ENCODE peak calls at places on chromosomes 6 and 20, in six cellular contexts. G, Q, W, I, L and S are unnamed samples. For H3K4me1, the result is how much of the 10 kb centered on the place peaks cover.

GRCh38 chr20:5000263-5001173 is 792 bp downstream of the SLC23A2 start:
- DNase-seq in G (peak), Q (peak), W (peak), I (peak), L (peak), S (peak)

GRCh38 chr6:90131614-90132423 is 164.8 kb downstream of the BACH2 start:
- DNase-seq in G (no peak), Q (no peak), W (no peak), I (peak), L (no peak), S (peak)

GRCh38 chr20:1813101-1813529 is 82.1 kb upstream of the SIRPA start:
- DNase-seq in G (no peak), Q (peak), W (peak), I (no peak), L (no peak), S (peak)

GRCh38 chr6:135251416-135251815 is 70.3 kb downstream of the MYB start:
- DNase-seq in G (peak), Q (no peak), W (no peak), I (no peak), L (no peak), S (no peak)

GRCh38 chr6:10613077-10613476 is 81.3 kb downstream of the C6orf52 start:
- DNase-seq in G (no peak), Q (no peak), W (no peak), I (no peak), L (no peak), S (no peak)

GRCh38 chr20:45857836-45858250 is 429 bp downstream of the ZSWIM3 start:
- DNase-seq in G (peak), Q (no peak), W (no peak), I (no peak), L (no peak), S (no peak)

GRCh38 chr20:59972037-59972801 is 14.0 kb downstream of the CDH26 start:
- DNase-seq in G (no peak), Q (no peak), W (no peak), I (no peak), L (no peak), S (no peak)

GRCh38 chr6:147204843-147205311 is 660 bp downstream of the STXBP5 start:
- DNase-seq in G (no peak), Q (no peak), W (no peak), I (no peak), L (no peak), S (no peak)

GRCh38 chr20:35271073-35271882 is 6.6 kb downstream of the MMP24OS start:
- DNase-seq in G (no peak), Q (no peak), W (no peak), I (no peak), L (no peak), S (no peak)

GRCh38 chr6:151021878-151022277 is 156.4 kb downstream of the MTHFD1L start:
- DNase-seq in G (no peak), Q (no peak), W (no peak), I (peak), L (no peak), S (no peak)

GRCh38 chr6:117482240-117483003 is at the start of gene DCBLD1:
- DNase-seq in G (peak), Q (peak), W (peak), I (peak), L (peak), S (peak)

GRCh38 chr6:155645328-155645727 is 189.7 kb upstream of the NOX3 start:
- DNase-seq in G (no peak), Q (no peak), W (no peak), I (no peak), L (no peak), S (no peak)

GRCh38 chr6:132713355-132714134 is at the start of gene VNN1:
- DNase-seq in G (no peak), Q (no peak), W (peak), I (no peak), L (no peak), S (no peak)

GRCh38 chr6:37366910-37367309 is 13.1 kb downstream of the RNF8 start:
- DNase-seq in G (no peak), Q (no peak), W (no peak), I (no peak), L (no peak), S (no peak)

GRCh38 chr6:14706378-14706929 is 539.4 kb upstream of the JARID2 start:
- DNase-seq in G (no peak), Q (peak), W (no peak), I (no peak), L (no peak), S (peak)

GRCh38 chr6:111713196-111713705 is 107.6 kb upstream of the TRAF3IP2 start:
- DNase-seq in G (no peak), Q (no peak), W (no peak), I (no peak), L (no peak), S (no peak)

GRCh38 chr6:12577124-12577845 is 139.3 kb upstream of the PHACTR1 start:
- DNase-seq in G (no peak), Q (no peak), W (no peak), I (no peak), L (no peak), S (no peak)

GRCh38 chr20:46951840-46952497 is 57.3 kb downstream of the EYA2 start:
- DNase-seq in G (peak), Q (no peak), W (no peak), I (no peak), L (no peak), S (no peak)

GRCh38 chr20:12605751-12606150 is 403.0 kb upstream of the SPTLC3 start:
- DNase-seq in G (no peak), Q (no peak), W (no peak), I (no peak), L (no peak), S (no peak)

GRCh38 chr20:35669221-35669620 is 4.5 kb upstream of the CPNE1 start:
- DNase-seq in G (no peak), Q (no peak), W (no peak), I (no peak), L (no peak), S (no peak)

GRCh38 chr6:150586850-150587359 is 12.8 kb upstream of the PLEKHG1 start:
- DNase-seq in G (no peak), Q (no peak), W (no peak), I (no peak), L (no peak), S (no peak)

GRCh38 chr6:111230351-111231077 is 143.2 kb downstream of the SLC16A10 start:
- DNase-seq in G (no peak), Q (no peak), W (no peak), I (no peak), L (no peak), S (no peak)

GRCh38 chr6:46325561-46326525 is 155.1 kb upstream of the ENPP5 start:
- DNase-seq in G (peak), Q (no peak), W (no peak), I (no peak), L (no peak), S (no peak)

GRCh38 chr20:6689339-6689973 is 78.0 kb upstream of the BMP2 start:
- DNase-seq in G (no peak), Q (no peak), W (no peak), I (no peak), L (no peak), S (no peak)

GRCh38 chr20:54606384-54606783 is 131.0 kb downstream of the DOK5 start:
- DNase-seq in G (no peak), Q (no peak), W (no peak), I (no peak), L (no peak), S (no peak)

GRCh38 chr6:3450888-3451287 is 6.0 kb downstream of the SLC22A23 start:
- DNase-seq in G (no peak), Q (no peak), W (no peak), I (no peak), L (no peak), S (no peak)

GRCh38 chr6:90000864-90001731 is 106.8 kb downstream of the GJA10 start:
- DNase-seq in G (no peak), Q (no peak), W (no peak), I (no peak), L (no peak), S (no peak)

GRCh38 chr20:52405417-52405816 is 213.8 kb upstream of the ZFP64 start:
- DNase-seq in G (no peak), Q (no peak), W (no peak), I (no peak), L (no peak), S (no peak)

GRCh38 chr20:49276895-49277785 is 717 bp downstream of the ZNFX1 start:
- DNase-seq in G (peak), Q (peak), W (peak), I (peak), L (peak), S (no peak)

GRCh38 chr20:62605996-62606395 is 36.3 kb upstream of the SLCO4A1 start:
- DNase-seq in G (no peak), Q (no peak), W (no peak), I (peak), L (no peak), S (no peak)

GRCh38 chr6:167141667-167142432 is 15.9 kb downstream of the GPR31 start:
- DNase-seq in G (peak), Q (peak), W (peak), I (peak), L (peak), S (no peak)

GRCh38 chr6:20877008-20877937 is 343.0 kb downstream of the CDKAL1 start:
- DNase-seq in G (no peak), Q (peak), W (peak), I (peak), L (no peak), S (peak)

GRCh38 chr20:59611286-59611685 is 6.9 kb downstream of the PHACTR3 start:
- DNase-seq in G (no peak), Q (peak), W (no peak), I (no peak), L (no peak), S (no peak)

DNA sequence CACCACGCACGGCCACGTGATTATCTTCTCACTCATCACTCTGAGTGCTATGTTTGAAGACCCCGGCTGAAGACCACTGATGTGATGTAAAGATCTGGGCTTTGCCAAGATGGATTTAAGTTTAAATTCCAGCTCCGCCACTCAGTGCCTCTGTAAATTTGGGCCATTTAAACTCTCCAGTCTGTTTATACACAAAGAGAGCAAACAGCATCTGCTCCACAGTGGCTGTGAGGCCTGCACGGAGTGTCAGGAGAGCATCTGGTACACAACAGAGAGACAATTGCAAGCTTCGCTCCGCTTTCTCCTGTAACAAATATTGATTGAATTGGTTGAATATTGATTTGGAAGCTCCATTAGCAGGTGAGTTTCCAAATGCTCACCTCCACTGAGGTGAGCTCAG is 80.5 kb upstream of the FRMD1 start:
- DNase-seq in G (no peak), Q (no peak), W (no peak), I (no peak), L (no peak), S (no peak)
- H3K4me1 ChIP-seq in G (under half), Q (under half), W (under half), I (under half), L (under half), S (under half)

DNA sequence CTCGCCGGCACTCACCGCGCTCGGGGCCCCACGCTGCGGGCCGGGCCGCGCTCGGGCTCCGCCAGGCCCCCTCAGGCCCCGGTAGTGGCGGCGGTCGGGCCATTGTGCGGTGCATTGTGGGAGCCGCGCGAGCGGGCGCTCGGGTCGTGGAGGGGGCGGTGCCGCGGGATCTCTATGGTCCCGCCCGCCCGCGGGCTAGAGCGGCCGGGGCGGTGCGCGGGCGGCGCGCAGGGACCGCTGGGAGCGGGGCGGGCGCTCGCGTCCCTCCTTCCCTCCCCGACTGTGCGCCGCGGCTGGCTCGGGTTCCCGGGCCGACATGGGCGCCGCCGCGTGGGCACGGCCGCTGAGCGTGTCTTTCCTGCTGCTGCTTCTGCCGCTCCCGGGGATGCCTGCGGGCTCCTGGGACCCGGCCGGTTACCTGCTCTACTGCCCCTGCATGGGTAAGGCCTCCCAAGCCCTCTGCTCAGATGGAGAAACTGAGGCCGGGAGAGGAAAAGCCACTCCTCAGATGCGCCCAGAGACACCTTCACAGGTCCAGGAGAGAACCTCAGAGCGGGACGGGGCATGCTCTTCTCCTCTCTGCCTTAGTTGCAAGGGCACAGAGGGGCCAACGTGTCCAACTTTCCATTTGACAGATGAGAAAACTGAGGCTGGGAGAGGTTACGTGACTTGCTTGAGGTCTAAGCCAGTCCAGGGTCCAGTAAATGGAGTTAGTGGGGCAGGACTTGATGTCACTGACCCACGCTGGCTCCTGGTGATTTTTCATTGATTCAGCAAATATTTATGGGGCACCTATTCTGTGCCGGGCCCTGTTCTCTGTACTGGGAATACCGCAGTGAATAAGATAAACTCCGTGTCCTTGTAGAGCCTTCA is at the start of the genes PLAGL2 and POFUT1:
- DNase-seq in G (peak), Q (peak), W (peak), I (peak), L (peak), S (peak)
- H3K4me1 ChIP-seq in G (under half), Q (half or more), W (under half), I (under half), L (half or more), S (under half)

DNA sequence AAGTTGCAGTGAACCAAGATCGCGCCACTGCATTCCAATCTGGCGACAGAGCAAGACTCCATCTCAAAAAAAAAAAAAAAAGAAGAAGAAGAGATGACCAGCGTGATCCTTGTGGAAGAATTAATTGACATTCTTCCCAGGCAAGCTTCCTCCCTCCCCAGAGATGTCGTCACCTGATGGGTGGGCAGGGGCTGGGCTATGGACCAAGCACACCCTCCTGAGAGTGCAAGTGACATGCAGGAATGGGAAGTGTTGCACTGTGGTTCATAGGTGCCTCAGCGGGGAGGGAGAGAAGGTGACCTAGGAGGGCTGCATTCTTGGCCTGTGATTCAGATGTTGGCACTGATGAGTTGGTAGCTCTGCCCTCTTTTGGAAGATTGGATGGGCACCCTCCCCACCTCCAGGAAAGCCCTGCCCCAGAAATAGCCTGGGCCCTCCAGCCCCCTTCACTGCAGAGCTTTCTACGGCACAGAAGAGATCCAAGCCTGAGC is 37.8 kb downstream of the TAF8 start:
- DNase-seq in G (peak), Q (peak), W (no peak), I (no peak), L (no peak), S (no peak)
- H3K4me1 ChIP-seq in G (under half), Q (under half), W (under half), I (under half), L (under half), S (under half)

DNA sequence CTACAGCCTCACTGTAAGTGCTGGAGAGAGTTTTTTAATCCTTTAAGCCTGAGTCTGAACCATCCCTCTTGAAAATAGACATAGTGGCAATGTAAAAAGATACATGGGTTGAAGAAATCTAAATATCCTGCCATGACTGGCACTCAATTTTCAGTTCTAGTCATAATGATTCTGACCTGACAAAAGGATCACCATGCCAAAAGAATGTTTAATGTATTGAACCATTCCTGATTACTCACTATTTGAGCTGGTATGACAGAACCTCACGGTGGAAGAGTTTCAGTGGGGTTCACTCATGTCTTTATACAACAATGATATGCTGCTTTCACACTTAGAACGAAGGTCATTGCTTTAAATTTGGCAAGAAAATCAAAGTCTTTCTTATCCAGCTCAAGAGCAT is 93.4 kb downstream of the HIVEP2 start:
- DNase-seq in G (no peak), Q (no peak), W (no peak), I (no peak), L (no peak), S (no peak)
- H3K4me1 ChIP-seq in G (under half), Q (under half), W (under half), I (half or more), L (half or more), S (under half)

DNA sequence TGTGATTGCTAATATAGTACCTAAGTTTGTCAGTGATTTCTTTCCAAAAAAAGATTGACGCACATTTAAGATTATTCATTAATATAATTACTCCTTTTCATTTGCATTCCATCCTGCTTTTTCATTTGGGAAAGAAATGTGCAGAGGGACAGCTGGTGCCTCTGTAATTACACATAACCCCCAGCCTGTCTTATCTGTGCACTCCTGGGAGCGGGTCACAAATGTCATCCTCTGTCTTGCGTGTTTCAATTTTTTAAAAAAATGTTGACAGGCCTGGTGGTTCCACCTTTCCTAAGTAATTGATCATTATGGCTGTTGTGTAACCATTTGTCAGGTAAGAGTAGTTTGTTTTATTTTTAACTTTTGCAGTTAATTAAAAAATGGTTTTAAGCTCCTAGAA is 92.7 kb downstream of the SLX4IP start:
- DNase-seq in G (no peak), Q (no peak), W (no peak), I (no peak), L (no peak), S (no peak)
- H3K4me1 ChIP-seq in G (under half), Q (under half), W (under half), I (under half), L (under half), S (under half)

DNA sequence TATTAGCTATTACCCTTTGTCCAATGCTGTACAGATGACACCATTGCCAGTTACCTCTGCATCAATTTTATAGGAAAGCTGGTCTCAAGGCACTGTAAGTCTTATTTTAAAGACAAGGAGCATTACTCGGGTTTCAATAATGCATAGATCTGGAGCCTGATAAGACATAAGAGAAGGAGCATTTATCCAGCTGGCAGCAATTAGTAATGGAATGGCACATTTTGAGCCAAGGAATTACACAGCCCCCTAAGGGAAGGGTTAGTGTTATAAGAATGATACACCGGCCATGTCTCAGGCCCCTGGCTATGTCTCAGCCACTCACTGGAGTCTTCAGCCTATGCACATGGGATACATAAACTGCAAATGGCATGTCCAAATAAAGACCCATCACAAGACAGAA is 23.1 kb upstream of the TMEM242 start:
- DNase-seq in G (no peak), Q (no peak), W (no peak), I (no peak), L (no peak), S (no peak)
- H3K4me1 ChIP-seq in G (under half), Q (under half), W (under half), I (under half), L (under half), S (under half)

GRCh38 chr20:37359836-37360235 is 13.9 kb downstream of the SRC start:
- DNase-seq in G (no peak), Q (no peak), W (no peak), I (peak), L (no peak), S (no peak)
- H3K4me1 ChIP-seq in G (under half), Q (under half), W (under half), I (under half), L (under half), S (under half)

GRCh38 chr20:32537657-32538525 is 47.2 kb downstream of the NOL4L start:
- DNase-seq in G (peak), Q (no peak), W (no peak), I (no peak), L (no peak), S (no peak)

GRCh38 chr20:32536861-32537656 is 48.1 kb downstream of the NOL4L start:
- DNase-seq in G (peak), Q (peak), W (peak), I (no peak), L (peak), S (no peak)

GRCh38 chr20:32539063-32539816 is 45.9 kb downstream of the NOL4L start:
- DNase-seq in G (no peak), Q (no peak), W (no peak), I (no peak), L (no peak), S (no peak)

GRCh38 chr20:32539817-32540675 is 45.1 kb downstream of the NOL4L start:
- DNase-seq in G (no peak), Q (peak), W (no peak), I (no peak), L (peak), S (no peak)

GRCh38 chr20:32538526-32538918 is 46.6 kb downstream of the NOL4L start:
- DNase-seq in G (peak), Q (no peak), W (no peak), I (no peak), L (peak), S (no peak)
- H3K4me1 ChIP-seq in G (half or more), Q (under half), W (under half), I (under half), L (half or more), S (under half)

GRCh38 chr6:33788694-33789549 is at the start of gene LEMD2:
- DNase-seq in G (peak), Q (peak), W (peak), I (peak), L (peak), S (peak)
- H3K4me1 ChIP-seq in G (half or more), Q (under half), W (under half), I (under half), L (under half), S (under half)